ENCODE peak calls at places on chromosomes 16 and 17, in five cellular contexts. E, U, S, C and B are unnamed samples.

GRCh38 chr17:57747221-57748017 is 2.3 kb upstream of the CCDC182 start:
- DNase-seq in E (peak; percentile 83), U (peak; percentile 84), S (peak; percentile 80), C (peak; percentile 40), B (peak; percentile 54)

GRCh38 chr16:30761427-30761927 is 385 bp downstream of the CFAP119 start:
- DNase-seq in E (peak; percentile 28), U (peak; percentile 80), S (peak; percentile 18), C (peak; percentile 36), B (no peak)

GRCh38 chr17:79338589-79338988 is 264.0 kb downstream of the ENGASE start:
- DNase-seq in E (peak; percentile 44), U (no peak), S (no peak), C (peak; percentile 67), B (no peak)

GRCh38 chr16:5323284-5323683 is 225.7 kb upstream of the EEF2KMT start:
- DNase-seq in E (no peak), U (peak; percentile 76), S (no peak), C (no peak), B (no peak)

GRCh38 chr17:72423718-72424117 is 302.9 kb downstream of the SOX9 start:
- DNase-seq in E (no peak), U (no peak), S (no peak), C (no peak), B (no peak)

GRCh38 chr16:30941600-30942420 is 7.1 kb upstream of the ORAI3 start:
- DNase-seq in E (peak; percentile 65), U (peak; percentile 89), S (peak; percentile 56), C (peak; percentile 67), B (peak; percentile 63)

GRCh38 chr16:88773812-88774291 is 11.2 kb downstream of the PIEZO1 start:
- DNase-seq in E (peak; percentile 45), U (peak; percentile 51), S (peak; percentile 98), C (no peak), B (peak; percentile 54)

GRCh38 chr17:61314368-61315078 is 85.1 kb upstream of the TBX2 start:
- DNase-seq in E (no peak), U (no peak), S (peak; percentile 90), C (peak; percentile 77), B (no peak)

GRCh38 chr17:1043601-1044251 is 46.8 kb downstream of the TIMM22 start:
- DNase-seq in E (no peak), U (peak; percentile 76), S (peak; percentile 74), C (no peak), B (no peak)

GRCh38 chr16:53881371-53881770 is 177.4 kb downstream of the FTO start:
- DNase-seq in E (peak; percentile 79), U (no peak), S (peak; percentile 87), C (peak; percentile 93), B (peak; percentile 57)

GRCh38 chr16:82756283-82756599 is 129.5 kb downstream of the CDH13 start:
- DNase-seq in E (no peak), U (no peak), S (peak; percentile 18), C (no peak), B (no peak)

GRCh38 chr17:53896047-53896446 is 73.3 kb downstream of the KIF2B start:
- DNase-seq in E (no peak), U (peak; percentile 2), S (peak; percentile 1), C (no peak), B (no peak)

GRCh38 chr17:40371261-40371929 is 6.9 kb upstream of the GJD3 start:
- DNase-seq in E (no peak), U (peak; percentile 91), S (no peak), C (no peak), B (no peak)

GRCh38 chr16:15897834-15898254 is 9.4 kb upstream of the CEP20 start:
- DNase-seq in E (peak; percentile 38), U (no peak), S (peak; percentile 61), C (peak; percentile 48), B (no peak)

GRCh38 chr17:82848022-82848592 is 8.3 kb upstream of the ZNF750 start:
- DNase-seq in E (no peak), U (no peak), S (peak; percentile 82), C (peak; percentile 96), B (peak; percentile 77)

GRCh38 chr17:28524476-28525415 is 18.6 kb downstream of the FOXN1 start:
- DNase-seq in E (peak; percentile 79), U (no peak), S (peak; percentile 53), C (peak; percentile 70), B (peak; percentile 64)

GRCh38 chr16:81708459-81709368 is 70.4 kb upstream of the PLCG2 start:
- DNase-seq in E (no peak), U (no peak), S (no peak), C (no peak), B (no peak)

GRCh38 chr17:29376667-29377268 is 13.4 kb upstream of the TAOK1 start:
- DNase-seq in E (no peak), U (peak; percentile 16), S (peak; percentile 92), C (peak; percentile 43), B (no peak)

GRCh38 chr17:48633266-48633816 is 7.2 kb upstream of the HOXB9 start:
- DNase-seq in E (no peak), U (peak; percentile 46), S (no peak), C (no peak), B (no peak)

GRCh38 chr17:62797959-62798358 is 10.2 kb downstream of the MARCHF10 start:
- DNase-seq in E (no peak), U (no peak), S (peak; percentile 45), C (no peak), B (no peak)

GRCh38 chr17:48610282-48611211 is at the start of gene HOXB7:
- DNase-seq in E (no peak), U (peak; percentile 60), S (peak; percentile 75), C (no peak), B (peak; percentile 64)

GRCh38 chr16:54928421-54929089 is 2.1 kb upstream of the IRX5 start:
- DNase-seq in E (no peak), U (peak; percentile 15), S (no peak), C (peak; percentile 58), B (peak; percentile 50)

GRCh38 chr17:30567231-30568116 is 90.3 kb downstream of the GOSR1 start:
- DNase-seq in E (no peak), U (no peak), S (no peak), C (no peak), B (no peak)

GRCh38 chr16:82370282-82370681 is 200.3 kb upstream of the MPHOSPH6 start:
- DNase-seq in E (no peak), U (no peak), S (no peak), C (no peak), B (no peak)

GRCh38 chr17:17712268-17712924 is 31.1 kb downstream of the RAI1 start:
- DNase-seq in E (peak; percentile 48), U (no peak), S (peak; percentile 80), C (peak; percentile 58), B (peak; percentile 49)

GRCh38 chr17:5373112-5373511 is 46.4 kb downstream of the NUP88 start:
- DNase-seq in E (no peak), U (no peak), S (no peak), C (no peak), B (no peak)

GRCh38 chr16:1470543-1471251 is 4.1 kb downstream of the CLCN7 start:
- DNase-seq in E (no peak), U (no peak), S (no peak), C (peak; percentile 22), B (no peak)

GRCh38 chr16:1469693-1470201 is 5.1 kb downstream of the CLCN7 start:
- DNase-seq in E (no peak), U (no peak), S (no peak), C (no peak), B (no peak)

GRCh38 chr16:1466968-1467521 is 7.8 kb downstream of the CLCN7 start:
- DNase-seq in E (peak; percentile 37), U (no peak), S (no peak), C (peak; percentile 12), B (peak; percentile 43)

GRCh38 chr16:1466054-1466453 is 8.8 kb downstream of the CLCN7 start:
- DNase-seq in E (no peak), U (no peak), S (no peak), C (no peak), B (no peak)

GRCh38 chr16:1468456-1468855 is 6.4 kb downstream of the CLCN7 start:
- DNase-seq in E (no peak), U (no peak), S (no peak), C (no peak), B (no peak)
- TF ChIP-seq CTCF in E (no peak), U (no peak), S (no peak), C (no peak), B (no peak)

GRCh38 chr16:828891-829290 is 28.4 kb upstream of the GNG13 start:
- DNase-seq in E (no peak), U (no peak), S (no peak), C (no peak), B (no peak)
- TF ChIP-seq EZH2 in E (no peak), U (no peak), S (no peak), C (no peak), B (no peak)

GRCh38 chr16:28826141-28826540 is 3.3 kb downstream of the ATXN2L start:
- DNase-seq in E (peak; percentile 57), U (no peak), S (no peak), C (peak; percentile 59), B (no peak)
- TF ChIP-seq CTCF in E (peak; percentile 48), U (no peak), S (no peak), C (peak; percentile 35), B (no peak)

GRCh38 chr16:85900031-85900792 is 1.2 kb downstream of the IRF8 start:
- DNase-seq in E (no peak), U (no peak), S (no peak), C (no peak), B (no peak)

GRCh38 chr16:85899444-85899843 is 482 bp downstream of the IRF8 start:
- DNase-seq in E (no peak), U (no peak), S (no peak), C (no peak), B (no peak)

GRCh38 chr16:85901110-85901509 is 2.1 kb downstream of the IRF8 start:
- DNase-seq in E (no peak), U (no peak), S (no peak), C (no peak), B (no peak)

GRCh38 chr16:85897384-85897783 is 1.6 kb upstream of the IRF8 start:
- DNase-seq in E (no peak), U (no peak), S (no peak), C (no peak), B (no peak)

GRCh38 chr16:85898521-85899442 is at the start of gene IRF8:
- DNase-seq in E (no peak), U (peak; percentile 80), S (peak; percentile 19), C (no peak), B (no peak)
- TF ChIP-seq EZH2 in E (no peak), U (peak; percentile 19), S (peak; percentile 95), C (peak; percentile 86), B (no peak)

GRCh38 chr16:67282447-67282805 is 3.1 kb downstream of the PLEKHG4 start:
- DNase-seq in E (no peak), U (no peak), S (no peak), C (no peak), B (no peak)

GRCh38 chr16:67283039-67283825 is 3.9 kb downstream of the PLEKHG4 start:
- DNase-seq in E (peak; percentile 10), U (no peak), S (no peak), C (no peak), B (no peak)

GRCh38 chr16:67286441-67287235 is 7.3 kb downstream of the PLEKHG4 start:
- DNase-seq in E (no peak), U (no peak), S (no peak), C (no peak), B (no peak)

GRCh38 chr16:67283826-67284555 is 4.7 kb downstream of the PLEKHG4 start:
- DNase-seq in E (no peak), U (no peak), S (no peak), C (no peak), B (no peak)

GRCh38 chr16:67284699-67285646 is 5.6 kb downstream of the PLEKHG4 start:
- DNase-seq in E (peak; percentile 54), U (peak; percentile 91), S (no peak), C (peak; percentile 59), B (peak; percentile 75)
- TF ChIP-seq CTCF in E (peak; percentile 60), U (peak; percentile 68), S (peak; percentile 29), C (peak; percentile 58), B (peak; percentile 67)